ENCODE peak calls at places on chromosomes 12 and 14, in four cellular contexts. E, X, U and K are unnamed samples.

GRCh38 chr14:77991128-77991772 is 178.9 kb upstream of the NRXN3 start:
- DNase-seq in E (peak; percentile 23), X (no peak), U (peak; percentile 54), K (no peak)

GRCh38 chr14:60723218-60724079 is 702 bp downstream of the SIX4 start:
- DNase-seq in E (peak; percentile 83), X (peak; percentile 56), U (peak; percentile 72), K (peak; percentile 21)

GRCh38 chr12:12835378-12836145 is 22.4 kb downstream of the DDX47 start:
- DNase-seq in E (no peak), X (no peak), U (no peak), K (no peak)

GRCh38 chr14:68733086-68733621 is 59.7 kb downstream of the ZFP36L1 start:
- DNase-seq in E (no peak), X (peak; percentile 75), U (no peak), K (no peak)

GRCh38 chr12:120720234-120720968 is 5.2 kb upstream of the ACADS start:
- DNase-seq in E (no peak), X (no peak), U (no peak), K (no peak)

GRCh38 chr12:28681980-28682379 is 467.1 kb upstream of the FAR2 start:
- DNase-seq in E (no peak), X (no peak), U (no peak), K (no peak)

GRCh38 chr14:58356268-58356667 is 39.5 kb upstream of the TOMM20L start:
- DNase-seq in E (no peak), X (no peak), U (no peak), K (no peak)

GRCh38 chr14:99255621-99256482 is 16.1 kb downstream of the BCL11B start:
- DNase-seq in E (no peak), X (no peak), U (no peak), K (no peak)

GRCh38 chr12:78698747-78699146 is 165.8 kb upstream of the SYT1 start:
- DNase-seq in E (no peak), X (no peak), U (no peak), K (no peak)

GRCh38 chr12:42475055-42475454 is 114.5 kb downstream of the PRICKLE1 start:
- DNase-seq in E (no peak), X (no peak), U (no peak), K (no peak)

GRCh38 chr12:65526311-65526710 is 247.8 kb downstream of the MSRB3 start:
- DNase-seq in E (no peak), X (no peak), U (no peak), K (no peak)

GRCh38 chr14:78135450-78135891 is 34.7 kb upstream of the NRXN3 start:
- DNase-seq in E (no peak), X (no peak), U (no peak), K (no peak)

DNA sequence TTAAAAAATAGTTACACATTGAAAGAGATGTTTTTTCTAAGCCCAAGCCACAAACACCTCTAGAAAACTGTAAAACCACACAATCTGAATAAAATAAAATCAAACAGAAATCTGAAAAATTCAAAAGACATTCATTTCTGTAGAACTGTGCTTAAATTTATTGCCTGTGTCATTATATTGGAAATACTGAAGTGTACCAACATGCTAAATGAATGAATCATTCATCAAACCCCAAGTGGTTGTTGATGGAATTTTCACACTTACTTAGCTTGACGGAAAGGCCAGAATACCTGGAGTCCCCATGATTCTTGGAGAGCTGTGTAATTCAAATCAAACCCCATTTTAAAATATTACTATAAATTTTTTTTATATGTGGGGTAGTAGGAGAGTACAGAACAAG is 2.7 kb downstream of the KITLG start:
- DNase-seq in E (no peak), X (no peak), U (no peak), K (no peak)
- H3K4me3 ChIP-seq in E (no peak overlapping the region), X (no peak overlapping the region), U (no peak overlapping the region), K (peak overlapping the region; percentile 70)

GRCh38 chr12:110796952-110797351 is 49.8 kb upstream of the CCDC63 start:
- DNase-seq in E (no peak), X (no peak), U (no peak), K (no peak)
- H3K27ac ChIP-seq in E (no peak overlapping the region), X (no peak overlapping the region), U (no peak overlapping the region), K (no peak overlapping the region)

GRCh38 chr14:89123851-89124250 is 293.2 kb downstream of the FOXN3 start:
- DNase-seq in E (no peak), X (no peak), U (no peak), K (no peak)

GRCh38 chr14:89121961-89122675 is 294.9 kb downstream of the FOXN3 start:
- DNase-seq in E (peak; percentile 84), X (no peak), U (no peak), K (no peak)

GRCh38 chr14:89123215-89123614 is 293.8 kb downstream of the FOXN3 start:
- DNase-seq in E (no peak), X (no peak), U (no peak), K (no peak)

GRCh38 chr14:89126461-89126860 is 290.6 kb downstream of the FOXN3 start:
- DNase-seq in E (no peak), X (no peak), U (no peak), K (no peak)

DNA sequence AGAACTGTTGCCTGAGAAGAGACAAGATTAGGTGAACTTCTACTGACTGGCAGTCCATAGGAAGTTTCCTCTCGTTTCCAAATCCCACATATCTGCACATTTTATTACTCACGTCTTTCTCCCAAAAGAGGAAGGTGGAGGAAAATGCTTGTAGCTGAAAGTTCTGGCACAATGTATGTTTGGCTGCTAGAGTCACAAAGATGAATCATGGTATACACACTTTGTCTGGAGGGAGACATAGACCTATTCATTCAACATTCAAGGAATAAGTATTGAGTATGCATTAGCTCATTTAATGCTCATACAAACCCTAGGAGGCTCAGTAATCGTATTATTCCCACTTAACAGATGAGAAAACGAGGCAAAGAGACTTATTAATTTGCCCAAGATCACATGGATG is 291.8 kb downstream of the FOXN3 start:
- DNase-seq in E (no peak), X (no peak), U (no peak), K (no peak)
- H3K4me3 ChIP-seq in E (no peak overlapping the region), X (no peak overlapping the region), U (no peak overlapping the region), K (no peak overlapping the region)

DNA sequence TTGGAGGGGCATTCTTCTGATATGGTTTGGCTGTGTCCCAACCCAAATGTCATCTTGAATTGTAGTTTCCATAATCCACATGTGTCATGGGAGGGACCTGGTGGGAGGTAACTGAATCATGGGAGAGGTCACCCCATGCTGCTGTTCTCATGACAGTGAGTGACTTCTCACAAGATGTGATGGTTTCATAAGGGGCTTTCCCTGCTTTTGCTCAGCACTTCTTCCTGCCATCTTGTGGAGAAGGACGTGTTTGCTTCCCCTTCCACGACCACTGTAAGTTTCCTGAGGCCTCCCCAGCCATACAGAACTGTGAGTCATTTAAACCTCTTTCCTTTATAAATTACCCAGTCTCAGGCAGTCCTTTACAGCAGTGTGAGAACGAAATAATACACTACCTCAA is 382.4 kb downstream of the VRK1 start:
- DNase-seq in E (no peak), X (no peak), U (no peak), K (no peak)
- H3K27ac ChIP-seq in E (no peak overlapping the region), X (no peak overlapping the region), U (no peak overlapping the region), K (no peak overlapping the region)

GRCh38 chr12:14962797-14963196 is 1.4 kb upstream of the ARHGDIB start:
- DNase-seq in E (no peak), X (no peak), U (no peak), K (no peak)

GRCh38 chr12:14960548-14961465 is 594 bp downstream of the ARHGDIB start:
- DNase-seq in E (no peak), X (peak; percentile 60), U (no peak), K (peak; percentile 21)

GRCh38 chr12:14962180-14962579 is 779 bp upstream of the ARHGDIB start:
- DNase-seq in E (no peak), X (no peak), U (no peak), K (no peak)

GRCh38 chr12:14959916-14960315 is 1.5 kb downstream of the ARHGDIB start:
- DNase-seq in E (no peak), X (no peak), U (no peak), K (no peak)

DNA sequence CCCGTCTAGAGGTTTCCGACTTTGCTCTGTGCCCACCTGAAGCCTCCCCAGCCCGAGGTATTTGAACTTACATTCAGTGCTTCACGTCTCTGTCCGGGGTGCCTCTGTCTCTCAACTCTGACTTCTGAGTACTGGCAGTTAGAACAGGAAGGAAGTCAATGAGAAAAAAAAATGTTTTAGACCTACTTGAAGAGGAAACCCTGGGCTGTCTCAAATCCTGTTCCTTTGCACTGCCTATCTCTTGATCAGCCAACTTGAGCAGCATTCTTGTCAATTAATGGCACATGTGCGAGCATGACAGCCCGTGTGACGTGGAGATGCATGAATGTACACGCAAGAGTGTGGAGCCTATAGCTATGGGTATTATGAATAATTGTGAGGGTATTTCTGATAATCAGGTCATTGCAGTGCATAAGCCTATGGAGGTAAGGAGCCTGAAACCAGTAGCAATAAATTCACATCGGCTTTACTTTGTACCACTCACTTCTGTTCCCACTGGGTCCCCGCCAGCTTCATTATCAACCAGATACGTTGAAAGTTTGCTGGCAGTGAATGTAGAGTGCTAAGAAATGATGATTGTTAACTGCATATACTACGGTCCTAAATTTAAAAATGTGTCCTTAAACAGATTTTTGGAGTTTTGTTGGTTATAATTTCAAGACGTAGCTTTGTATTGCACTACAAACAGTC is at the start of gene ARHGDIB:
- DNase-seq in E (no peak), X (peak; percentile 66), U (no peak), K (peak; percentile 58)
- H3K4me3 ChIP-seq in E (no peak within 1 kb of the TSS), X (peak within 1 kb of the TSS; percentile 74), U (peak within 1 kb of the TSS; percentile 53), K (peak within 1 kb of the TSS; percentile 20)